ENCODE peak calls at places on chromosomes 12 and 14, in five cellular contexts. Q is pancreas; D is upper lobe of left lung; V is bronchial epithelial cell; A is naive thymus-derived CD4-positive, alpha-beta T cell. X is an unnamed sample.

GRCh38 chr12:96241484-96242256 is 47.5 kb downstream of the ELK3 start:
- DNase-seq in Q (no peak), D (peak; percentile 60), V (no peak), A (peak; percentile 37), X (peak; percentile 62)

GRCh38 chr14:91897121-91897701 is 29.9 kb upstream of the TC2N start:
- DNase-seq in Q (peak; percentile 82), D (peak; percentile 87), V (peak; percentile 12), A (no peak), X (peak; percentile 19)

GRCh38 chr12:65879878-65880277 is 55.6 kb downstream of the HMGA2 start:
- DNase-seq in Q (no peak), D (no peak), V (peak; percentile 64), A (no peak), X (peak; percentile 98)

GRCh38 chr12:95593266-95593871 is 42.1 kb upstream of the USP44 start:
- DNase-seq in Q (no peak), D (no peak), V (no peak), A (no peak), X (no peak)

GRCh38 chr14:34051966-34052657 is 101.2 kb upstream of the EGLN3 start:
- DNase-seq in Q (no peak), D (no peak), V (peak; percentile 94), A (no peak), X (peak; percentile 64)

GRCh38 chr12:56677680-56678079 is 10.4 kb downstream of the PTGES3 start:
- DNase-seq in Q (no peak), D (no peak), V (no peak), A (no peak), X (no peak)

GRCh38 chr14:89226789-89227489 is 190.1 kb downstream of the FOXN3 start:
- DNase-seq in Q (no peak), D (no peak), V (no peak), A (no peak), X (no peak)

GRCh38 chr14:102086346-102086971 is 385 bp downstream of the HSP90AA1 start:
- DNase-seq in Q (no peak), D (peak; percentile 52), V (peak; percentile 38), A (peak; percentile 59), X (peak; percentile 73)

GRCh38 chr14:68978550-68978911 is 571 bp downstream of the ACTN1 start:
- DNase-seq in Q (peak; percentile 91), D (peak; percentile 72), V (no peak), A (no peak), X (peak; percentile 64)

GRCh38 chr12:67795235-67795634 is 146.7 kb downstream of the DYRK2 start:
- DNase-seq in Q (no peak), D (no peak), V (no peak), A (no peak), X (peak; percentile 23)

GRCh38 chr12:57844725-57845477 is 1.6 kb downstream of the CTDSP2 start:
- DNase-seq in Q (no peak), D (peak; percentile 84), V (no peak), A (no peak), X (peak; percentile 83)

GRCh38 chr12:57840701-57841100 is 5.8 kb downstream of the CTDSP2 start:
- DNase-seq in Q (no peak), D (peak; percentile 63), V (no peak), A (no peak), X (peak; percentile 67)

GRCh38 chr12:57839996-57840395 is 6.5 kb downstream of the CTDSP2 start:
- DNase-seq in Q (no peak), D (no peak), V (no peak), A (no peak), X (no peak)

GRCh38 chr12:57841445-57841844 is 5.1 kb downstream of the CTDSP2 start:
- DNase-seq in Q (no peak), D (no peak), V (no peak), A (no peak), X (no peak)

DNA sequence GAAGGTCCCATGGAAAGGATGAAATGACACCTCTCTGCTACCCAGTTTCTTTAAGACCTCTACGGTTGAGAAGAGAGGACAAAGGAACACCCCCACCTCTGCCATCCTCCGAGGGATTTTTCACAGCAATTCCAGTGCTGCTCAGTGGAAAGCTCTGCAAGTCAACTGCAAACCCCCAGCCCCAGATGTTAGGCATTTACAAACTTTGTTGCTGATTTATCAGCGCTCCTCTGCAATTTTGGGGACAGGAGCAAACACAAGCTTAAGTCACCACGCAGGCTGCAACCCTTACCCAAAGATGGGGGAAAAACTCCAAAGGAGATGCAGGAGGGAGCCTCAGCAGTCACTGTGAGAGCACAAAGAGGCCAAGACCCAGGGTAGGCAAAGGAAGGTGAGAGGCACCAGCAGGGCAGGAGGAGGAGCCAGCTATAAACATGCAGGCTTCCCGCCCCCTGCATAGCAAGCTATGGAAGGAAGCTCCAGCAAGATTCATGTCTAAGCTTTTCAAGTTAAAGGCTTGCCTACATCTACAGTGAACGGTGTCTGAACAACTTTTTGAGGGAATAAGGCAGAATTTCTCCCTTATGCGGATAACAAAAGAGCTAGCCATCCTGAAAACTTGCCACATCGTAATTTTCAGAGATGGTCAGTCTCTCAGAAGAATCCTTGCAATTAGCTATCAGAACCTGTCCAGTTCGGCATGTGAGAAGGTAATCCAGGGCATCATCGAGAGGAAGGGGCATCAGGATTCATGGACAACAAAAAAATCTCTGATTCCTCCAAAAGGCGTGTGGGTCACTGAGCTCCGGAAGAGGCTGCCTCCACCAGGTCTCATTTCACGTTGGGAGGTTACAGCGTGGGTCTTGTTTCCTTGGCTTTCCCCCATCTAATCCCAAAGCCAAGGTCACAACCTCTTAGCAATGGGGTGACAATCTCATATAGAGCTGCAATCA is 3.9 kb downstream of the CTDSP2 start:
- DNase-seq in Q (no peak), D (no peak), V (no peak), A (no peak), X (peak; percentile 50)
- H3K4me3 ChIP-seq in Q (peak overlapping the region; percentile 99), D (peak overlapping the region; percentile 97), V (no peak overlapping the region), A (peak overlapping the region; percentile 42), X (peak overlapping the region; percentile 99)

DNA sequence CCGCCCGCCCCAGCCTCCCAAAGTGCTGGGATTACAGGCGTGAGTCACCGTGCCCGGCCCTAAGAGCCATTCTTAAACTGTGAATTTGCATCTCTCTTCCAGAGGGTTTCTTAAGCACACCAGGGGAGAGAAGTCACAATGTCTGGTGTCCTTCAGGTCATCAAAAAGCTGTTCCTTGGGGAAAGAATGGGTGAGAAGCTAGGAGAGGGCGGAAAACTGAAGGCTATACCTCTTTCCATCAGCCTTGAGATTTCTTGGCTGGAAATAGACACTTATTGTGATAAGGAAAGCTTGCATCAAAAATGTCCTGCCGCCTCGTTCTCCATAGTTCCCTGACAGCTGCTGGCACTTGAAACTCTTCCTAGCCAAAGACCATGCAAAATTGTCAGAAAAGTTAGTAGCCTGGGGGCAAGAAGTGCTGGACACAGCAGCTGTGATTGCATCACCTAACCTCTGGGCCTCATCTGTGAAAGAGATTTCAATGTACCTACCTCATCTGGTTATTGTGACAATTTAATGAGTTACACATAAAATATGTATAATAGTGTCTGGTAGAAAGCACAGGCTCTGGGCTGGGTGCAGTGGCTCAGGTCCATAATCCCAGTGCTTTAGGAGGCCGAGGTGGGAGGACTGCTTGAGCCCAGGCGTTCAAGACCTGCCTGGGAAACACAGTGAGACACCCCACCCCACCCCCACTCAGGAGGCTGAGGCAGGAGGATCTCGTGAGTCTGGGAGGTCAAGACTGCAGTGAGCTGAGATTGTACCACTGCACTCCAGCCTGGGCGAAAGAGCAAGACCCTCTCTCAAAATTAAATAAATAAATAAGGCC is 9.7 kb upstream of the UBC start:
- DNase-seq in Q (no peak), D (peak; percentile 17), V (peak; percentile 78), A (no peak), X (peak; percentile 63)
- H3K4me3 ChIP-seq in Q (no peak overlapping the region), D (no peak overlapping the region), V (no peak overlapping the region), A (no peak overlapping the region), X (no peak overlapping the region)

GRCh38 chr12:26469801-26470200 is 274.4 kb downstream of the SSPN start:
- DNase-seq in Q (no peak), D (no peak), V (no peak), A (no peak), X (no peak)

GRCh38 chr12:26473291-26473690 is 277.9 kb downstream of the SSPN start:
- DNase-seq in Q (no peak), D (peak; percentile 39), V (peak; percentile 67), A (no peak), X (no peak)

GRCh38 chr12:26466709-26467108 is 271.3 kb downstream of the SSPN start:
- DNase-seq in Q (no peak), D (no peak), V (no peak), A (no peak), X (peak; percentile 5)

DNA sequence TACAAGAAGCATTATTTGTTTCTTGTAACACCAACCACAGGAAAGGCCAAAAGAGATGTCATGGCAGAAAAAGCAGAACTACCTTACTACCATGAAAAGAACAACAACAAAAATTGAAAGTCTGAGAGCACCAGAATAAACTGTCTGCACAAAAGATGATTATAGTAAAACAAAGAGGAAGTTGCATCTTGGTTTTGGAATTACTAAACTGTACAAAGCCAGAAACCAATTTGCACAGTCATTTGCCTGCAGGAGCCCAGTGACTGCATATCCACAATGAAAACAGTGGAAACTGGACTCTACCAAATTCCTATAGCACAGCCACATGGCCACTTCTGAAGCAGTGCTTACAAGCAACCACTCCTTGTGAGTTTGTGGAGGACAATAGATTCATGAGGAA is 276.2 kb downstream of the SSPN start:
- DNase-seq in Q (no peak), D (peak; percentile 37), V (no peak), A (no peak), X (peak; percentile 64)
- H3K4me3 ChIP-seq in Q (no peak overlapping the region), D (no peak overlapping the region), V (no peak overlapping the region), A (no peak overlapping the region), X (no peak overlapping the region)

GRCh38 chr12:40105515-40106201 is at the start of gene SLC2A13:
- DNase-seq in Q (peak; percentile 90), D (peak; percentile 84), V (peak; percentile 38), A (peak; percentile 80), X (peak; percentile 76)

GRCh38 chr12:40107803-40108620 is 2.1 kb upstream of the SLC2A13 start:
- DNase-seq in Q (no peak), D (no peak), V (no peak), A (no peak), X (no peak)

GRCh38 chr12:40106202-40106533 is 287 bp upstream of the SLC2A13 start:
- DNase-seq in Q (no peak), D (no peak), V (no peak), A (no peak), X (peak; percentile 13)

GRCh38 chr12:40107098-40107802 is 1.4 kb upstream of the SLC2A13 start:
- DNase-seq in Q (peak; percentile 90), D (peak; percentile 94), V (peak; percentile 59), A (peak; percentile 74), X (peak; percentile 95)

GRCh38 chr12:40106655-40107054 is 774 bp upstream of the SLC2A13 start:
- DNase-seq in Q (no peak), D (no peak), V (no peak), A (no peak), X (peak; percentile 10)
- H3K4me3 ChIP-seq in Q (peak overlapping the region; percentile 100), D (peak overlapping the region; percentile 47), V (no peak overlapping the region), A (no peak overlapping the region), X (peak overlapping the region; percentile 83)

X was measured in choroid plexus epithelial cell.